ENCODE peak calls at places on chromosome 7, in eight cellular contexts. B is IMR-90; F is CD8-positive, alpha-beta T cell; N is GM23338; L is effector memory CD4-positive, alpha-beta T cell; R is tibial nerve; J is heart right ventricle; Y is adrenal gland. X is an unnamed sample.

GRCh38 chr7:78530351-78530750 is 731.8 kb downstream of the PHTF2 start:
- DNase-seq in J (no peak), R (no peak), Y (no peak), L (no peak), F (no peak), B (peak; percentile 83), N (no peak), X (no peak)

GRCh38 chr7:996089-996872 is 13.3 kb downstream of the CYP2W1 start:
- DNase-seq in L (no peak), F (no peak), Y (no peak), J (no peak), R (no peak), N (no peak), B (no peak), X (no peak)

GRCh38 chr7:155224116-155224811 is 73.4 kb upstream of the INSIG1 start:
- DNase-seq in J (no peak), L (no peak), N (no peak), F (no peak), Y (no peak), R (no peak), B (no peak), X (no peak)

GRCh38 chr7:70325509-70326101 is 727.3 kb downstream of the AUTS2 start:
- DNase-seq in J (no peak), L (no peak), R (no peak), N (no peak), B (peak; percentile 9), Y (no peak), F (no peak), X (no peak)

GRCh38 chr7:100091411-100092181 is 2.8 kb downstream of the COPS6 start:
- DNase-seq in Y (no peak), N (peak; percentile 74), R (no peak), J (no peak), L (no peak), B (peak; percentile 37), F (no peak), X (no peak)

GRCh38 chr7:98997836-98998235 is 119.5 kb downstream of the TRRAP start:
- DNase-seq in J (no peak), R (no peak), F (no peak), Y (no peak), N (no peak), B (no peak), L (no peak), X (no peak)

GRCh38 chr7:22184549-22185199 is 172.3 kb downstream of the RAPGEF5 start:
- DNase-seq in N (peak; percentile 68), R (no peak), Y (no peak), J (no peak), F (no peak), L (no peak), B (no peak), X (no peak)

GRCh38 chr7:123643495-123644428 is 11.9 kb upstream of the LMOD2 start:
- DNase-seq in B (peak; percentile 70), F (no peak), Y (peak; percentile 77), R (no peak), N (peak; percentile 91), L (no peak), J (peak; percentile 47), X (peak; percentile 5)

GRCh38 chr7:42794673-42795072 is 117.2 kb downstream of the C7orf25 start:
- DNase-seq in L (no peak), F (no peak), R (no peak), J (no peak), B (no peak), N (no peak), Y (no peak), X (no peak)

GRCh38 chr7:1811850-1812692 is 142.0 kb downstream of the ELFN1 start:
- DNase-seq in N (no peak), Y (no peak), F (no peak), J (no peak), R (no peak), L (no peak), B (no peak), X (no peak)

GRCh38 chr7:99184468-99185225 is 23.3 kb downstream of the KPNA7 start:
- DNase-seq in R (no peak), L (no peak), J (no peak), N (peak; percentile 41), F (no peak), Y (no peak), B (no peak), X (no peak)

GRCh38 chr7:31747553-31747952 is 60.5 kb downstream of the PPP1R17 start:
- DNase-seq in B (no peak), J (no peak), F (no peak), R (no peak), L (no peak), Y (no peak), N (no peak), X (no peak)
- H3K4me1 ChIP-seq in B (peaks cover 3% of the 10 kb centered on the region), J (no peaks in the 10 kb centered on the region), F (no peaks in the 10 kb centered on the region), R (no peaks in the 10 kb centered on the region), L (no peaks in the 10 kb centered on the region), Y (no peaks in the 10 kb centered on the region), N (no peaks in the 10 kb centered on the region), X (no peaks in the 10 kb centered on the region)

DNA sequence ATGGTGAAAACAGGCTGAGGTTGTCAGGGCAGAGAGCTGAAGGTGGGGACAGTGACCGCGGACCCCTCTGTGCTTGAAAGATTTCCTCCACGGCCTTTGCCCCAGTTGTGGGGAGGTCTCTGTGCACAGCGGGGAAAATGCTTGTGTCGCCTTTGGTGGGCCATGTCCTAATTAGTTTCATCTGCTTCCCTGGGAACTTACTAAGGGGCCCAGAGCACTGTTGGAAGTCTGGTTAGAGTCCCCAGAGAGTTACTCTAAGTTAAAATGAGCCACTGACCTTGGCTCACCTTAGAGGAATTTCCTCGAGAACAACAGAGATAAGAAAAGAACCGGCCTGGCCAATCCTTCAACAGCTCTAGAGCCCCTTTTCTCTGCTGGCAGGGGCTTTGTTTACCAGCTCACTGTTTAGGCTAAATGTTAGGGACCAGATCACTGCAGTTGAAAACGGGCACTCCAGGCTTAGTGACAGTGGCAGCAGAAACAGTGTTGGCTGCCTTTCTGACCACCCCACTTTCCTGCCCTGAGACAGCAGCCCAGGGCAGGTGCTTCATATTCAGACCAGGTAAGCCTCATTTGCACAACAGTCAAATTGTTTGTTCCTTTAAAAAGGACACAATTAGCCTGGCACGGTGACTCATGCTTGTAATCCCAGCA is 38.0 kb downstream of the CRCP start:
- DNase-seq in L (no peak), R (no peak), Y (no peak), J (peak; percentile 32), F (no peak), N (peak; percentile 57), B (peak; percentile 34), X (no peak)
- H3K4me1 ChIP-seq in L (no peaks in the 10 kb centered on the region), R (peaks cover 29% of the 10 kb centered on the region), Y (peaks cover 36% of the 10 kb centered on the region), J (peaks cover 33% of the 10 kb centered on the region), F (peaks cover 4% of the 10 kb centered on the region), N (peaks cover 13% of the 10 kb centered on the region), B (peaks cover 25% of the 10 kb centered on the region), X (peaks cover 23% of the 10 kb centered on the region)

GRCh38 chr7:55537458-55537825 is 34.9 kb downstream of the VOPP1 start:
- DNase-seq in N (no peak), L (no peak), Y (no peak), J (no peak), F (no peak), R (no peak), B (no peak), X (no peak)

GRCh38 chr7:55536619-55537457 is 35.5 kb downstream of the VOPP1 start:
- DNase-seq in L (no peak), R (no peak), B (no peak), F (no peak), N (no peak), Y (no peak), J (no peak), X (no peak)

GRCh38 chr7:55534262-55534915 is 37.9 kb downstream of the VOPP1 start:
- DNase-seq in L (peak; percentile 41), B (peak; percentile 81), J (peak; percentile 18), Y (no peak), N (no peak), R (no peak), F (peak; percentile 54), X (no peak)

GRCh38 chr7:55534916-55535636 is 37.2 kb downstream of the VOPP1 start:
- DNase-seq in Y (no peak), L (no peak), J (no peak), R (no peak), B (no peak), F (no peak), N (no peak), X (no peak)

GRCh38 chr7:55535637-55536016 is 36.7 kb downstream of the VOPP1 start:
- DNase-seq in N (no peak), B (no peak), J (no peak), R (no peak), L (no peak), F (no peak), Y (no peak), X (no peak)
- H3K4me1 ChIP-seq in N (peaks cover 51% of the 10 kb centered on the region), B (peaks cover 35% of the 10 kb centered on the region), J (peaks cover 30% of the 10 kb centered on the region), R (peaks cover 43% of the 10 kb centered on the region), L (peaks cover 58% of the 10 kb centered on the region), F (peaks cover 70% of the 10 kb centered on the region), Y (no peaks in the 10 kb centered on the region), X (no peaks in the 10 kb centered on the region)

GRCh38 chr7:139772837-139773236 is 5.0 kb downstream of the HIPK2 start:
- DNase-seq in Y (no peak), N (no peak), F (no peak), R (no peak), B (no peak), J (no peak), L (no peak), X (no peak)
- H3K4me1 ChIP-seq in Y (peaks cover 34% of the 10 kb centered on the region), N (peaks cover 14% of the 10 kb centered on the region), F (peaks cover 55% of the 10 kb centered on the region), R (no peaks in the 10 kb centered on the region), B (peaks cover 35% of the 10 kb centered on the region), J (peaks cover 50% of the 10 kb centered on the region), L (peaks cover 40% of the 10 kb centered on the region), X (peaks cover 29% of the 10 kb centered on the region)

DNA sequence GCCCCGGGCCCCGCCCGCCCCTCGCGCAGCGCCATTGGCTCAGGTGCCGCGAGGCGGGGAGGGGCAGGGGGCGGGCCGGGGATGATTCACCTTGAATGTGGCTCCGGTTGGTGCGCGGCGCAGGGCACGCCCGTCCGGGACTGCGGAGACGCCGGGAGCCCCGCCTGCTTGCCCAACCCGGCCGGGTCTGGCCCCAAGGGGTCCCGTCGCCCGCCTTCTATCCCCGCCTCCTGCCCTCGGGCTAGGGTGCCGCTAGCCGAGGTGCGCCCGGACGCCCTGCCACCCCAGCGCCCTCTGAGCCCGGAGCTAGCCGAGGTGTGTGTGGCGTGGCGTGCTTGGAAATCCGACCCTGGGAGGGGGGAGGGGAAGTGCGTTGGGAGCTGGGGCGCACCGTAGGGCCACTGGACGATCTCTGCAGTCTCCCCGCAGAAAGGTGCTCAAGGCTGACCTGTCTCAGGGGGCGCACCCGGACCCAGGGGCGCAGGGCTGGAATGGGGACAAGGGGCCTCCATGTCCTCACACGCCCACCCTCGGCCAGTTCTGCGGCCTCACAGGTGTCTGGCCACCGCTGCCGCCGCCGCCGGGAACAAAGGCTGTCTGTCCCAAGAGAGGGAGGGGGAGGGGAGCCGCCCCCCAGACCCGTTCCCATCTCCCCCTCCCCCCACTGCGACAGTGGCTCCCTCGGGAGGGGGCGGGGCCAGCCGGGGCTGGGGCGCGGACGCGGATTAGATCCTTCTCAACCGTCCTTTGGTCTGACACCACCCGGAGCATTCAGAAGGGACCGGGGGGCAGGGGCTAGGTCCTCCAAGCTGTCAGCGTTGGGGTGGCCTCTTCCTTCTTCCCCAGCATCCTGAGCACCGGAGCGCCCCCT is 169.0 kb downstream of the NRF1 start:
- DNase-seq in L (peak; percentile 50), F (peak; percentile 71), J (no peak), N (peak; percentile 90), Y (peak; percentile 75), B (no peak), R (no peak), X (peak; percentile 94)
- H3K4me1 ChIP-seq in L (peaks cover 62% of the 10 kb centered on the region), F (peaks cover 58% of the 10 kb centered on the region), J (peaks cover 23% of the 10 kb centered on the region), N (peaks cover 56% of the 10 kb centered on the region), Y (peaks cover 8% of the 10 kb centered on the region), B (peaks cover 2% of the 10 kb centered on the region), R (peaks cover 39% of the 10 kb centered on the region), X (peaks cover 20% of the 10 kb centered on the region)

X was measured in thyroid gland.